ENCODE peak calls at places on chromosome 4, in four cellular contexts. I is fibroblast of pulmonary artery, P is prostate gland, Z is stomach. W is an unnamed sample.

GRCh38 chr4:10130190-10130888 is 13.7 kb upstream of the WDR1 start:
- DNase-seq in P (no peak), Z (no peak), I (no peak), W (no peak)

GRCh38 chr4:138510053-138510452 is 267.9 kb upstream of the SLC7A11 start:
- DNase-seq in P (no peak), Z (no peak), I (peak; percentile 14), W (no peak)

GRCh38 chr4:17164656-17165055 is 266.2 kb upstream of the LDB2 start:
- DNase-seq in P (no peak), I (peak; percentile 49), Z (no peak), W (no peak)

GRCh38 chr4:61385302-61385701 is 185.2 kb downstream of the ADGRL3 start:
- DNase-seq in P (no peak), I (no peak), Z (no peak), W (no peak)

GRCh38 chr4:123232439-123232838 is 164.2 kb upstream of the SPRY1 start:
- DNase-seq in Z (no peak), I (peak; percentile 56), P (no peak), W (no peak)

GRCh38 chr4:80268081-80268823 is 1.8 kb downstream of the FGF5 start:
- DNase-seq in Z (no peak), I (peak; percentile 39), P (no peak), W (no peak)

GRCh38 chr4:38243385-38244053 is 283.3 kb downstream of the PTTG2 start:
- DNase-seq in I (peak; percentile 10), P (no peak), Z (no peak), W (no peak)

GRCh38 chr4:107261241-107261874 is 225.2 kb upstream of the DKK2 start:
- DNase-seq in I (peak; percentile 18), P (no peak), Z (no peak), W (no peak)

GRCh38 chr4:109683621-109684253 is 19.5 kb downstream of the CASP6 start:
- DNase-seq in P (no peak), Z (no peak), I (no peak), W (no peak)

GRCh38 chr4:174528226-174528625 is 5.9 kb upstream of the HPGD start:
- DNase-seq in I (no peak), Z (no peak), P (no peak), W (no peak)

GRCh38 chr4:32010221-32010620 is 1290.1 kb downstream of the PCDH7 start:
- DNase-seq in P (no peak), I (no peak), Z (no peak), W (no peak)

GRCh38 chr4:8700576-8700975 is 108.0 kb downstream of the CPZ start:
- DNase-seq in P (no peak), I (no peak), Z (peak; percentile 16), W (no peak)

GRCh38 chr4:16111533-16111932 is 27.7 kb upstream of the PROM1 start:
- DNase-seq in Z (no peak), P (no peak), I (no peak), W (no peak)

GRCh38 chr4:102625232-102625930 is 124.2 kb downstream of the NFKB1 start:
- DNase-seq in Z (peak; percentile 54), I (peak; percentile 75), P (no peak), W (peak; percentile 36)

GRCh38 chr4:24024157-24024556 is 134.3 kb upstream of the PPARGC1A start:
- DNase-seq in P (no peak), I (peak; percentile 40), Z (no peak), W (no peak)

GRCh38 chr4:94410678-94411206 is 41.0 kb upstream of the PDLIM5 start:
- DNase-seq in I (peak; percentile 88), P (peak; percentile 26), Z (no peak), W (no peak)

GRCh38 chr4:71857713-71858451 is 74.0 kb upstream of the GC start:
- DNase-seq in I (no peak), P (no peak), Z (peak; percentile 44), W (no peak)

GRCh38 chr4:7767526-7767925 is 172.1 kb downstream of the AFAP1 start:
- DNase-seq in Z (no peak), I (no peak), P (no peak), W (no peak)

GRCh38 chr4:153038493-153039311 is 102.6 kb downstream of the FHDC1 start:
- DNase-seq in I (no peak), Z (peak; percentile 33), P (peak; percentile 42), W (no peak)

GRCh38 chr4:10106421-10107039 is 10.1 kb downstream of the WDR1 start:
- DNase-seq in Z (peak; percentile 54), P (peak; percentile 68), I (peak; percentile 94), W (peak; percentile 59)

GRCh38 chr4:172601195-172601594 is 567.4 kb upstream of the GALNT7 start:
- DNase-seq in P (no peak), Z (no peak), I (no peak), W (no peak)

GRCh38 chr4:15402146-15402545 is 25.7 kb upstream of the C1QTNF7 start:
- DNase-seq in I (peak; percentile 66), P (no peak), Z (no peak), W (no peak)

GRCh38 chr4:8267077-8267476 is 2.5 kb upstream of the HTRA3 start:
- DNase-seq in P (peak; percentile 60), I (peak; percentile 83), Z (peak; percentile 85), W (peak; percentile 74)

GRCh38 chr4:94484818-94485217 is 33.1 kb downstream of the PDLIM5 start:
- DNase-seq in I (no peak), P (no peak), Z (no peak), W (no peak)

GRCh38 chr4:6281436-6282144 is 11.9 kb downstream of the WFS1 start:
- DNase-seq in Z (no peak), I (no peak), P (no peak), W (no peak)

GRCh38 chr4:172245493-172245892 is 432.3 kb downstream of the GALNTL6 start:
- DNase-seq in Z (no peak), P (no peak), I (no peak), W (no peak)

GRCh38 chr4:183255487-183255886 is 64.6 kb downstream of the CLDN22 start:
- DNase-seq in P (no peak), Z (no peak), I (no peak), W (no peak)

GRCh38 chr4:183256343-183256742 is 63.7 kb downstream of the CLDN22 start:
- DNase-seq in I (no peak), P (no peak), Z (no peak), W (no peak)

GRCh38 chr4:183260491-183261151 is 59.5 kb downstream of the CLDN22 start:
- DNase-seq in P (peak; percentile 66), I (no peak), Z (peak; percentile 49), W (no peak)

GRCh38 chr4:183256756-183257385 is 63.2 kb downstream of the CLDN22 start:
- DNase-seq in Z (peak; percentile 55), P (no peak), I (peak; percentile 66), W (peak; percentile 51)

GRCh38 chr4:183257808-183258207 is 62.3 kb downstream of the CLDN22 start:
- DNase-seq in I (no peak), P (no peak), Z (no peak), W (no peak)
- TF ChIP-seq CTCF in I (no peak), P (no peak), Z (no peak), W (no peak)

GRCh38 chr4:76948441-76949292 is 885 bp upstream of the SEPTIN11 start:
- DNase-seq in I (peak; percentile 78), P (peak; percentile 63), Z (peak; percentile 64), W (peak; percentile 69)
- TF ChIP-seq CTCF in I (peak; percentile 1), P (no peak), Z (no peak), W (no peak)

DNA sequence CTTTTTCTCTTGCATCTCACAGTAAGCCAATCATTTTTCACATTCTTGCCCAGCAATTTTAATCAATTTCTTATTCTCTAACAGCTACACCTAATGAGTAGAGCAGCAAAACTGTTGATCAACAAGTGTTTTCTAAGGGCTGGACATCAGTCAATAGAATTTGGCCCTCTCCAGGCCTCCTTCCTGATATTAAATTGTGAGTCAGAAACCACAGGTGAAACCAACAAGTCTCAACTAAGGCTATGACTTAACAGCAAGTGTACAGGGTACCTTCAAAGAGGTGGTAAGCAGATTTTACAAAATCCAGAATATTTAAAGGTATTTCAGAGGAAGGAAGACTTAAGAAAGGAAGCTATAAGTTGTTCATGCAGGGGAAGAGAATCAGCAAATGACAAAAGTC is 156.5 kb upstream of the ARHGAP24 start:
- DNase-seq in Z (no peak), I (no peak), P (no peak), W (no peak)
- TF ChIP-seq CTCF in Z (no peak), I (no peak), P (no peak), W (no peak)

GRCh38 chr4:113881256-113881655 is 98.2 kb downstream of the ARSJ start:
- DNase-seq in P (no peak), Z (no peak), I (peak; percentile 25), W (no peak)

GRCh38 chr4:113874480-113874879 is 105.0 kb downstream of the ARSJ start:
- DNase-seq in I (no peak), P (no peak), Z (no peak), W (no peak)

GRCh38 chr4:113882668-113883067 is 96.8 kb downstream of the ARSJ start:
- DNase-seq in P (no peak), I (peak; percentile 48), Z (no peak), W (no peak)

GRCh38 chr4:113880240-113881028 is 99.0 kb downstream of the ARSJ start:
- DNase-seq in I (no peak), P (no peak), Z (no peak), W (no peak)

GRCh38 chr4:113878718-113879117 is 100.7 kb downstream of the ARSJ start:
- DNase-seq in I (peak; percentile 33), P (no peak), Z (no peak), W (peak; percentile 27)
- TF ChIP-seq CTCF in I (peak; percentile 33), P (no peak), Z (no peak), W (peak; percentile 26)

GRCh38 chr4:47494124-47494430 is 9.0 kb downstream of the ATP10D start:
- DNase-seq in Z (no peak), P (no peak), I (no peak), W (no peak)

GRCh38 chr4:47486306-47486705 is 1.2 kb downstream of the ATP10D start:
- DNase-seq in P (no peak), I (peak; percentile 36), Z (no peak), W (no peak)

GRCh38 chr4:47493238-47494123 is 8.4 kb downstream of the ATP10D start:
- DNase-seq in I (no peak), P (no peak), Z (no peak), W (no peak)

GRCh38 chr4:47488706-47489105 is 3.6 kb downstream of the ATP10D start:
- DNase-seq in P (no peak), I (no peak), Z (no peak), W (no peak)

GRCh38 chr4:47490550-47490949 is 5.5 kb downstream of the ATP10D start:
- DNase-seq in Z (no peak), I (peak; percentile 63), P (no peak), W (no peak)
- TF ChIP-seq CTCF in Z (no peak), I (peak; percentile 52), P (no peak), W (no peak)

DNA sequence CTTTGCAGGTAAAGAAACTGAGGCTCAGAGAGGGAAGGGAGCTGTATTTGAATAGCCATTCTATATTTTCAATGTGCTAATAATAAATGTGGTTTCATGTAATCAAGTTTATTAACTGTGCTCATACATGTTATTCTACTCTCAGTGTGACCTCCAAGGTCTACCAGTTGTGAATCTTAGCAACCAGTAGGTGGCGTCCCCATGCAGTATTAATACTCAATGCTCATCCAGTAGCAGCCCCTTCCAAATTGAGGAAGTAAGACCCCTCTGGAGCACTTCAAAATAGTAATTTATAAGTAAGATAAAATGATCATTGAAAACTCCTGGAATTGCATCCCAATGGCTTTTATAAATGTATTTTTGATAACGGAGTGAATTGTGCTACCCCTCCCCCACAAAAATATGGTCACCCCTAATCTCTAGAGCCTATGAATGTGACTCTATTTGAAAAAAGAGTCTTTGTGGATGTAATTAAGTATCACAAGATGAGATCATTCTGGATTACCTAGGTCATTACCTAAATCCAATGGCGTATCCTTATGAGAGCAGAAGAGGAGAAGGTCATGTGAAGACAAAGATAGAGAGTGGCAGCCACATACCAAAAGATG is 20.4 kb upstream of the SEPSECS start:
- DNase-seq in Z (peak; percentile 39), P (peak; percentile 30), I (peak; percentile 65), W (peak; percentile 14)
- TF ChIP-seq CTCF in Z (no peak), P (peak; percentile 46), I (peak; percentile 82), W (peak; percentile 41)

GRCh38 chr4:146261046-146261445 is 46.7 kb downstream of the REELD1 start:
- DNase-seq in P (no peak), I (no peak), Z (no peak), W (no peak)
- TF ChIP-seq CTCF in P (no peak), I (no peak), Z (no peak), W (no peak)

W was measured in Calu3.